ENCODE peak calls at places on chromosome 13, in eight cellular contexts. One of them, this sample, is unnamed.

GRCh38 chr13:97914537-97914936 is 38.9 kb upstream of the IPO5 start:
- DNase-seq in posterior cingulate gyrus: peak; percentile 35
- DNase-seq in lung microvascular endothelial cell: no peak
- DNase-seq in fibroblast of lung: no peak
- DNase-seq in HT1080: no peak
- DNase-seq in stimulated activated CD8-positive, alpha-beta memory T cell treated with anti-CD3 and anti-CD28 coated beads, Interleukin-4, amount 100 ng/mL, for 24 hours: no peak
- DNase-seq in stimulated activated CD4-positive, alpha-beta T cell treated with anti-CD3 and anti-CD28 coated beads, Interleukin-2, amount 100 ng/mL, for 48 hours: no peak
- DNase-seq in hepatocyte: no peak
- DNase-seq in this sample: peak; percentile 72

GRCh38 chr13:100646030-100646673 is 28.4 kb downstream of the TMTC4 start:
- DNase-seq in posterior cingulate gyrus: peak; percentile 70
- DNase-seq in lung microvascular endothelial cell: peak; percentile 63
- DNase-seq in fibroblast of lung: peak; percentile 25
- DNase-seq in HT1080: peak; percentile 30
- DNase-seq in stimulated activated CD8-positive, alpha-beta memory T cell treated with anti-CD3 and anti-CD28 coated beads, Interleukin-4, amount 100 ng/mL, for 24 hours: no peak
- DNase-seq in stimulated activated CD4-positive, alpha-beta T cell treated with anti-CD3 and anti-CD28 coated beads, Interleukin-2, amount 100 ng/mL, for 48 hours: no peak
- DNase-seq in hepatocyte: peak; percentile 45
- DNase-seq in this sample: peak; percentile 10

GRCh38 chr13:65985632-65986031 is 1244.5 kb downstream of the PCDH9 start:
- DNase-seq in posterior cingulate gyrus: no peak
- DNase-seq in lung microvascular endothelial cell: no peak
- DNase-seq in fibroblast of lung: no peak
- DNase-seq in HT1080: no peak
- DNase-seq in stimulated activated CD8-positive, alpha-beta memory T cell treated with anti-CD3 and anti-CD28 coated beads, Interleukin-4, amount 100 ng/mL, for 24 hours: no peak
- DNase-seq in stimulated activated CD4-positive, alpha-beta T cell treated with anti-CD3 and anti-CD28 coated beads, Interleukin-2, amount 100 ng/mL, for 48 hours: no peak
- DNase-seq in hepatocyte: peak; percentile 6
- DNase-seq in this sample: no peak

GRCh38 chr13:113489549-113490495 is 689 bp downstream of the DCUN1D2 start:
- DNase-seq in posterior cingulate gyrus: peak; percentile 44
- DNase-seq in lung microvascular endothelial cell: peak; percentile 51
- DNase-seq in fibroblast of lung: peak; percentile 44
- DNase-seq in HT1080: peak; percentile 44
- DNase-seq in stimulated activated CD8-positive, alpha-beta memory T cell treated with anti-CD3 and anti-CD28 coated beads, Interleukin-4, amount 100 ng/mL, for 24 hours: no peak
- DNase-seq in stimulated activated CD4-positive, alpha-beta T cell treated with anti-CD3 and anti-CD28 coated beads, Interleukin-2, amount 100 ng/mL, for 48 hours: peak; percentile 22
- DNase-seq in hepatocyte: peak; percentile 69
- DNase-seq in this sample: peak; percentile 27

GRCh38 chr13:107713314-107713713 is 502.0 kb downstream of the LIG4 start:
- DNase-seq in posterior cingulate gyrus: no peak
- DNase-seq in lung microvascular endothelial cell: peak; percentile 23
- DNase-seq in fibroblast of lung: no peak
- DNase-seq in HT1080: no peak
- DNase-seq in stimulated activated CD8-positive, alpha-beta memory T cell treated with anti-CD3 and anti-CD28 coated beads, Interleukin-4, amount 100 ng/mL, for 24 hours: no peak
- DNase-seq in stimulated activated CD4-positive, alpha-beta T cell treated with anti-CD3 and anti-CD28 coated beads, Interleukin-2, amount 100 ng/mL, for 48 hours: no peak
- DNase-seq in hepatocyte: no peak
- DNase-seq in this sample: peak; percentile 10

GRCh38 chr13:43905435-43906031 is 25.8 kb downstream of the LACC1 start:
- DNase-seq in posterior cingulate gyrus: no peak
- DNase-seq in lung microvascular endothelial cell: peak; percentile 72
- DNase-seq in fibroblast of lung: peak; percentile 85
- DNase-seq in HT1080: peak; percentile 61
- DNase-seq in stimulated activated CD8-positive, alpha-beta memory T cell treated with anti-CD3 and anti-CD28 coated beads, Interleukin-4, amount 100 ng/mL, for 24 hours: no peak
- DNase-seq in stimulated activated CD4-positive, alpha-beta T cell treated with anti-CD3 and anti-CD28 coated beads, Interleukin-2, amount 100 ng/mL, for 48 hours: peak; percentile 18
- DNase-seq in hepatocyte: peak; percentile 81
- DNase-seq in this sample: peak; percentile 39

GRCh38 chr13:109146912-109147624 is 517.7 kb downstream of the MYO16 start:
- DNase-seq in posterior cingulate gyrus: no peak
- DNase-seq in lung microvascular endothelial cell: peak; percentile 62
- DNase-seq in fibroblast of lung: peak; percentile 65
- DNase-seq in HT1080: peak; percentile 94
- DNase-seq in stimulated activated CD8-positive, alpha-beta memory T cell treated with anti-CD3 and anti-CD28 coated beads, Interleukin-4, amount 100 ng/mL, for 24 hours: no peak
- DNase-seq in stimulated activated CD4-positive, alpha-beta T cell treated with anti-CD3 and anti-CD28 coated beads, Interleukin-2, amount 100 ng/mL, for 48 hours: no peak
- DNase-seq in hepatocyte: no peak
- DNase-seq in this sample: peak; percentile 96

GRCh38 chr13:85567909-85568308 is 231.3 kb downstream of the SLITRK6 start:
- DNase-seq in posterior cingulate gyrus: no peak
- DNase-seq in lung microvascular endothelial cell: no peak
- DNase-seq in fibroblast of lung: no peak
- DNase-seq in HT1080: no peak
- DNase-seq in stimulated activated CD8-positive, alpha-beta memory T cell treated with anti-CD3 and anti-CD28 coated beads, Interleukin-4, amount 100 ng/mL, for 24 hours: no peak
- DNase-seq in stimulated activated CD4-positive, alpha-beta T cell treated with anti-CD3 and anti-CD28 coated beads, Interleukin-2, amount 100 ng/mL, for 48 hours: no peak
- DNase-seq in hepatocyte: no peak
- DNase-seq in this sample: no peak

GRCh38 chr13:99956473-99957349 is 14.9 kb downstream of the ZIC5 start:
- DNase-seq in posterior cingulate gyrus: no peak
- DNase-seq in lung microvascular endothelial cell: no peak
- DNase-seq in fibroblast of lung: no peak
- DNase-seq in HT1080: no peak
- DNase-seq in stimulated activated CD8-positive, alpha-beta memory T cell treated with anti-CD3 and anti-CD28 coated beads, Interleukin-4, amount 100 ng/mL, for 24 hours: no peak
- DNase-seq in stimulated activated CD4-positive, alpha-beta T cell treated with anti-CD3 and anti-CD28 coated beads, Interleukin-2, amount 100 ng/mL, for 48 hours: no peak
- DNase-seq in hepatocyte: no peak
- DNase-seq in this sample: no peak

GRCh38 chr13:106277483-106278154 is 257.8 kb downstream of the EFNB2 start:
- DNase-seq in posterior cingulate gyrus: no peak
- DNase-seq in lung microvascular endothelial cell: no peak
- DNase-seq in fibroblast of lung: no peak
- DNase-seq in HT1080: no peak
- DNase-seq in stimulated activated CD8-positive, alpha-beta memory T cell treated with anti-CD3 and anti-CD28 coated beads, Interleukin-4, amount 100 ng/mL, for 24 hours: no peak
- DNase-seq in stimulated activated CD4-positive, alpha-beta T cell treated with anti-CD3 and anti-CD28 coated beads, Interleukin-2, amount 100 ng/mL, for 48 hours: no peak
- DNase-seq in hepatocyte: no peak
- DNase-seq in this sample: no peak

GRCh38 chr13:77040076-77040475 is 13.1 kb upstream of the FBXL3 start:
- DNase-seq in posterior cingulate gyrus: no peak
- DNase-seq in lung microvascular endothelial cell: no peak
- DNase-seq in fibroblast of lung: no peak
- DNase-seq in HT1080: no peak
- DNase-seq in stimulated activated CD8-positive, alpha-beta memory T cell treated with anti-CD3 and anti-CD28 coated beads, Interleukin-4, amount 100 ng/mL, for 24 hours: no peak
- DNase-seq in stimulated activated CD4-positive, alpha-beta T cell treated with anti-CD3 and anti-CD28 coated beads, Interleukin-2, amount 100 ng/mL, for 48 hours: no peak
- DNase-seq in hepatocyte: no peak
- DNase-seq in this sample: no peak

GRCh38 chr13:86464193-86464592 is 665.0 kb upstream of the SLITRK6 start:
- DNase-seq in posterior cingulate gyrus: no peak
- DNase-seq in lung microvascular endothelial cell: no peak
- DNase-seq in fibroblast of lung: peak; percentile 20
- DNase-seq in HT1080: no peak
- DNase-seq in stimulated activated CD8-positive, alpha-beta memory T cell treated with anti-CD3 and anti-CD28 coated beads, Interleukin-4, amount 100 ng/mL, for 24 hours: no peak
- DNase-seq in stimulated activated CD4-positive, alpha-beta T cell treated with anti-CD3 and anti-CD28 coated beads, Interleukin-2, amount 100 ng/mL, for 48 hours: no peak
- DNase-seq in hepatocyte: no peak
- DNase-seq in this sample: no peak

GRCh38 chr13:100495455-100495854 is 93.1 kb downstream of the GGACT start:
- DNase-seq in posterior cingulate gyrus: no peak
- DNase-seq in lung microvascular endothelial cell: no peak
- DNase-seq in fibroblast of lung: no peak
- DNase-seq in HT1080: no peak
- DNase-seq in stimulated activated CD8-positive, alpha-beta memory T cell treated with anti-CD3 and anti-CD28 coated beads, Interleukin-4, amount 100 ng/mL, for 24 hours: no peak
- DNase-seq in stimulated activated CD4-positive, alpha-beta T cell treated with anti-CD3 and anti-CD28 coated beads, Interleukin-2, amount 100 ng/mL, for 48 hours: no peak
- DNase-seq in hepatocyte: no peak
- DNase-seq in this sample: no peak

GRCh38 chr13:92826197-92826596 is 400.4 kb upstream of the GPC6 start:
- DNase-seq in posterior cingulate gyrus: no peak
- DNase-seq in lung microvascular endothelial cell: no peak
- DNase-seq in fibroblast of lung: no peak
- DNase-seq in HT1080: no peak
- DNase-seq in stimulated activated CD8-positive, alpha-beta memory T cell treated with anti-CD3 and anti-CD28 coated beads, Interleukin-4, amount 100 ng/mL, for 24 hours: no peak
- DNase-seq in stimulated activated CD4-positive, alpha-beta T cell treated with anti-CD3 and anti-CD28 coated beads, Interleukin-2, amount 100 ng/mL, for 48 hours: no peak
- DNase-seq in hepatocyte: no peak
- DNase-seq in this sample: peak; percentile 29

GRCh38 chr13:110136660-110137585 is 170.0 kb downstream of the COL4A1 start:
- DNase-seq in posterior cingulate gyrus: peak; percentile 37
- DNase-seq in lung microvascular endothelial cell: no peak
- DNase-seq in fibroblast of lung: no peak
- DNase-seq in HT1080: no peak
- DNase-seq in stimulated activated CD8-positive, alpha-beta memory T cell treated with anti-CD3 and anti-CD28 coated beads, Interleukin-4, amount 100 ng/mL, for 24 hours: no peak
- DNase-seq in stimulated activated CD4-positive, alpha-beta T cell treated with anti-CD3 and anti-CD28 coated beads, Interleukin-2, amount 100 ng/mL, for 48 hours: no peak
- DNase-seq in hepatocyte: no peak
- DNase-seq in this sample: no peak